ENCODE peak calls at places on chromosome 16, in seven cellular contexts. A is IMR-90, M is neuronal stem cell, Z is H9, F is mesendoderm, Y is H1, O is trophoblast cell. G is an unnamed sample.

GRCh38 chr16:73047536-73048291 is at the start of gene ZFHX3:
- DNase-seq in M (no peak), A (peak), Y (peak), Z (peak), O (peak), F (peak), G (peak)

GRCh38 chr16:69073181-69073669 is 32.2 kb upstream of the HAS3 start:
- DNase-seq in Y (no peak), F (peak), M (no peak), Z (no peak), O (peak), A (peak), G (peak)

GRCh38 chr16:63749256-63749655 is 1372.6 kb downstream of the CDH11 start:
- DNase-seq in Y (no peak), M (no peak), F (no peak), O (no peak), Z (no peak), A (no peak), G (peak)

GRCh38 chr16:25626172-25626571 is 65.6 kb upstream of the HS3ST4 start:
- DNase-seq in O (peak), Y (no peak), F (no peak), A (no peak), M (no peak), Z (no peak), G (no peak)

GRCh38 chr16:15055141-15056053 is 477 bp downstream of the NTAN1 start:
- DNase-seq in O (peak), A (peak), Z (no peak), F (peak), M (no peak), Y (peak), G (peak)

GRCh38 chr16:14196539-14196938 is 125.4 kb downstream of the MRTFB start:
- DNase-seq in F (no peak), Z (no peak), Y (no peak), O (no peak), M (no peak), A (no peak), G (no peak)

GRCh38 chr16:6846452-6846851 is 486.2 kb upstream of the RBFOX1 start:
- DNase-seq in M (no peak), Z (no peak), F (no peak), Y (no peak), O (no peak), A (no peak), G (no peak)

GRCh38 chr16:73289232-73289631 is 241.3 kb upstream of the ZFHX3 start:
- DNase-seq in O (no peak), Z (no peak), M (no peak), Y (no peak), A (no peak), F (no peak), G (no peak)

GRCh38 chr16:12643034-12643455 is 160.6 kb downstream of the CPPED1 start:
- DNase-seq in F (no peak), Z (no peak), Y (no peak), A (no peak), O (no peak), M (no peak), G (no peak)

GRCh38 chr16:64144612-64145011 is 977.3 kb downstream of the CDH11 start:
- DNase-seq in M (no peak), F (no peak), A (no peak), Z (no peak), Y (no peak), O (no peak), G (peak)

GRCh38 chr16:80804061-80804450 is 342 bp downstream of the CDYL2 start:
- DNase-seq in O (peak), Y (peak), M (peak), F (peak), Z (peak), A (peak), G (peak)

GRCh38 chr16:86345521-86345920 is 164.8 kb upstream of the FOXF1 start:
- DNase-seq in Y (no peak), A (no peak), F (peak), O (no peak), M (no peak), Z (no peak), G (no peak)

GRCh38 chr16:1074379-1074649 is 1.8 kb downstream of the SSTR5 start:
- DNase-seq in M (no peak), A (no peak), O (no peak), Y (no peak), Z (no peak), F (no peak), G (no peak)

GRCh38 chr16:2015117-2015946 is 4.3 kb upstream of the NPW start:
- DNase-seq in F (no peak), M (no peak), O (no peak), A (peak), Y (no peak), Z (no peak), G (peak)

GRCh38 chr16:8716592-8716991 is 42.2 kb downstream of the ABAT start:
- DNase-seq in Z (no peak), A (peak), M (no peak), Y (no peak), F (no peak), O (peak), G (no peak)

GRCh38 chr16:1137604-1138003 is 15.3 kb upstream of the CACNA1H start:
- DNase-seq in Y (no peak), O (peak), F (no peak), Z (no peak), M (no peak), A (peak), G (no peak)

GRCh38 chr16:69495821-69496220 is 69.9 kb upstream of the NFAT5 start:
- DNase-seq in Y (no peak), F (no peak), M (no peak), A (no peak), Z (no peak), O (no peak), G (no peak)

GRCh38 chr16:28063611-28064061 is at the start of gene GSG1L:
- DNase-seq in O (no peak), A (no peak), Y (no peak), Z (no peak), M (no peak), F (no peak), G (no peak)

DNA sequence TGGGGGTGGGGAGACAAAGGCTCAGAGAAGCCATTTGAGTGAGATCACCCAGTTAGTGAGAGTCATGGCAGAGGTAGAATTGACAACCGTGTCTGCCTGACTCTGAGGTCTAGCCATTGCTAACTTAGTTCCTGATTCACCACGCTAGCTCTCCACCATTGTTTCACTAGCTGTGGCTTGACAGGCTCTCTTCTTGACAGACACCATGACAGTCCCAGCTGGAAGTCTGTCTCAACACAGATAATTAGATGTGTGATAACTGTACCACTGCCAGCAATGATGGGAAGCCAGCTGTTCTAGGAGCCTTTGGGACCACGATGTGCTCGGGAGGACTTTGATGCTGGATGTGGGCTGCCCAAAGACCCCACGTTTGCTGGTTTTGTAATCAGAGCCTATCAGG is 170.5 kb upstream of the CACNG3 start:
- DNase-seq in A (no peak), M (no peak), Y (no peak), O (no peak), F (peak), Z (no peak), G (no peak)
- H3K18ac ChIP-seq in A (no peak), M (no peak), Y (no peak), O (no peak), F (no peak), Z (no peak), G (no peak)

GRCh38 chr16:57798953-57799618 is 3.2 kb downstream of the KIFC3 start:
- DNase-seq in M (no peak), A (no peak), O (no peak), Y (no peak), F (no peak), Z (no peak), G (no peak)
- H3K27ac ChIP-seq in M (no peak), A (no peak), O (peak), Y (no peak), F (peak), Z (no peak), G (peak)

DNA sequence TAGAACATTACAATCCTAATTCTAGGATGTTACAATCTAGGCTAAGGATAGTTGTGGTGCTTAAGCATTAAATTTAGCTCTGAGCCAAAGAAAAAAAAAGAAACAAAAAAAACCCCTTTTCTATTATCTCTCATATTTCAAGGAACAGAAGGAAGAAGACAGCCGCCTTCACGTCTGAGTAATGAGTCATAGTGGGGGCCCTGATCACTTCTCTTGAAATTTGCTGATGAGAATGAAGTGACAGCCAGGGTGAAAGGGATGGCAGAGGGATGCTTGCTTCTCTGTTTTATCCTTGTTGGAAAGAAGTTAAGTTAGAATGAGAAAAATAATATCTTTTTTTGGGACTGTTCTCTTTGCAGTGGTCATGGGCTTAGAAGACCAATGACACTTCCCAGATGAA is 82.6 kb upstream of the MPHOSPH6 start:
- DNase-seq in O (peak), A (no peak), Z (no peak), M (no peak), Y (no peak), F (no peak), G (no peak)
- H3K18ac ChIP-seq in O (no peak), A (no peak), Z (no peak), M (no peak), Y (no peak), F (no peak), G (no peak)

DNA sequence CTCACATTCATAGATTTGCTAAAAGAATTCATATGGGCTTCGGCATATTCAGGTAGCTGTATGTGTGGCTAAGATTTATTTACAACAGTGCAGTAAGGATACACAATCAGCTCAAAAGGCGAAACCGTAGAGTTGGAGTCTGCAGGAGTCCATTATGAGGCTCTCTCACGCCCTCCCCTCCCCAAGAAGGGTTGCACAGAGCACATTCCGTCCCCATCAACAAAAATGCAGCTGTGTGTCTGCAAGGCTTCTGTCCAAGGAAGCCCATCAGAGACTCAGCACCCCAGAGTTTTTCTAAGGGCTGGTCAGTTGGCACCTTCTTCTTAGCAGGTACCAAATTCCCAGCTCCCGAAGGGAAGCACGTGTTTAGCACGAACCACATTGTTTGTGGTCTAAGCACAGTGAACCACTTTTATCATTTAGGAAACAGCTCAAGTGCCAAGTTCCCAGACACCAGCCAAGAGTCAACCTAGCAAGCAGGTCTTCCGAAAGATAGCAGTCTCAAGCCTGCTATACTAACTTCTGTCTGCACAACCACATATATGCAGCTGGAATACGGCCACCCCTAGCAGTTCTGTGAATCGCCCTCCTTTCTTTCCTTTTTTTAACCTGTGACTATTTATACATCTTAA is 28.5 kb upstream of the MEAK7 start:
- DNase-seq in O (no peak), A (no peak), M (no peak), Z (no peak), F (no peak), Y (no peak), G (peak)
- H3K27ac ChIP-seq in O (peak), A (peak), M (peak), Z (no peak), F (peak), Y (no peak), G (peak)

DNA sequence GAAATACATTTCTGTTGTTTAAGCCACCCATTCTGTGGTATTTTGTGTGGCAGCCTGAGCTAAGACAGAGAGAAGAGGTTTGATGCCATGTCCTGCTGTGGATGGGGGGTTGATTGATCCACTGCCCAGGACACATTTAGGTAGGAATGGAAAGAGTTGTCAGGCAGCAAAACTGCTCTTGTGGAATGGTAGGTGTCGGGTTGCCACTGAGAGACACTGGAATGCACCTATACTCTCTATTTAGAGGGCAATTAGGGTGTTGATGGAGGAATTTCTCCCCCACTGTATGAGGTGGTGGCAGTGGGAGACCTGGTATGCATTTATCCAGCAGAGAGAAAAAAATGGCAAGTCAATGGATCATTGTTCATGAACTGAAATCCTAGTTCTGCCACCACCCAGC is 30.9 kb downstream of the CBLN1 start:
- DNase-seq in O (no peak), A (no peak), F (peak), Y (no peak), Z (no peak), M (no peak), G (no peak)
- H3K18ac ChIP-seq in O (no peak), A (no peak), F (no peak), Y (no peak), Z (no peak), M (no peak), G (no peak)